ENCODE peak calls at places on chromosomes 11 and 22, in nine cellular contexts. Y is prostate gland, L is transverse colon, K is spleen, J is HCT116, O is SK-N-SH, V is GM12891, S is H1, I is stomach. W is an unnamed sample.

GRCh38 chr11:63681208-63682044 is at the start of gene RTN3:
- DNase-seq in Y (peak), L (peak), K (peak), J (peak), O (peak), V (peak), S (peak), I (peak), W (peak)

GRCh38 chr11:110710520-110711381 is 1.5 kb downstream of the ARHGAP20 start:
- DNase-seq in Y (peak), L (peak), K (peak), J (no peak), O (peak), V (peak), S (no peak), I (peak), W (no peak)

GRCh38 chr11:134475951-134476350 is 63.9 kb upstream of the B3GAT1 start:
- DNase-seq in Y (no peak), L (no peak), K (no peak), J (no peak), O (no peak), V (no peak), S (no peak), I (no peak), W (no peak)

GRCh38 chr11:117861151-117862018 is 15.1 kb downstream of the FXYD6 start:
- DNase-seq in Y (no peak), L (no peak), K (no peak), J (no peak), O (peak), V (no peak), S (peak), I (peak), W (no peak)

GRCh38 chr11:58330861-58331260 is 28.0 kb downstream of the OR5B17 start:
- DNase-seq in Y (no peak), L (no peak), K (no peak), J (no peak), O (no peak), V (no peak), S (no peak), I (no peak), W (no peak)

GRCh38 chr22:42915980-42916765 is 59.1 kb upstream of the ARFGAP3 start:
- DNase-seq in Y (no peak), L (no peak), K (no peak), J (no peak), O (no peak), V (no peak), S (no peak), I (peak), W (no peak)

GRCh38 chr11:69816671-69817070 is 2.5 kb downstream of the FGF3 start:
- DNase-seq in Y (no peak), L (no peak), K (no peak), J (no peak), O (peak), V (no peak), S (no peak), I (no peak), W (no peak)

GRCh38 chr22:42747701-42748513 is 27.2 kb upstream of the A4GALT start:
- DNase-seq in Y (no peak), L (no peak), K (no peak), J (no peak), O (no peak), V (no peak), S (no peak), I (no peak), W (no peak)

GRCh38 chr11:72752088-72752914 is at the start of gene ARAP1:
- DNase-seq in Y (peak), L (peak), K (peak), J (peak), O (peak), V (peak), S (no peak), I (peak), W (peak)

GRCh38 chr11:30586251-30587144 is at the start of gene MPPED2:
- DNase-seq in Y (peak), L (peak), K (peak), J (no peak), O (peak), V (peak), S (no peak), I (no peak), W (no peak)

GRCh38 chr11:68418671-68419070 is 41.9 kb upstream of the PPP6R3 start:
- DNase-seq in Y (no peak), L (no peak), K (no peak), J (no peak), O (no peak), V (no peak), S (no peak), I (no peak), W (no peak)

GRCh38 chr11:111772535-111772934 is 6.3 kb upstream of the PPP2R1B start:
- DNase-seq in Y (no peak), L (no peak), K (no peak), J (no peak), O (no peak), V (no peak), S (no peak), I (no peak), W (no peak)

DNA sequence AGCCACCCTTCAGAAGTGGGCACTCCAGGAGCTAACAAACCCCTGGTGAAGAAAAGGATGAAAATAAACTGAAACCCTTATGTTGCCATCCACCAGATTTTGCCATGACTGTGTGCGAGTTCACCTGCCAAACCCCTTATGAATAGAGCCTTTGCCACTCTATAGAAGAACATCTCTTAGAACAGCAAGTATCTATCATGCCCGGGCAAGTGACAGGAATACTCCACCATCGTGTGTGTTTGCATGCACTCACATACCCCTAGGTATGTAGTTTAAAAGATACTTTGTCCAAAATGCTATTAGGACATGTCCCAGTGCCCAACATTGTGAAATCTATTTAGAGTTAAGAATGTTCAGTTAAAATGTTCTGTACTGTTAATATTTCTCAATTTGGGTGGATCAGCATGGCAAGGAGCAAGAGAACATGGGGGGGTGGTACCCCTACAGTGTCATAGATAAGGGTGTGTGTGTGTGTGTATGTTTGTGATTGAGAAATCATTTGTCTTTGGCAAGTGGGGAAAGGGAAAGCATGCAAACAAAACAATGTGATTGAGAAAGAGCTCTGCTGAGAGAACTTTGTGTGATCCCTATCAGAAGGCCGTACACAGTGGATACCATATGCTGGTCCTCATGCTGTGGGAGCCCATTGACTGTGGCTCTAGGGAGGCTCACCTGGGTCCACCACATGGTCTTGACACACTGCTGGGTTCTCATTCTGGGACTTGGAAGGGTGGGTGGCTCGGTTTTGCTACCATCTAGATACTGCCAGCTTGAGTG is 94.9 kb downstream of the ZBTB16 start:
- DNase-seq in Y (peak), L (no peak), K (no peak), J (no peak), O (no peak), V (no peak), S (no peak), I (no peak), W (no peak)
- TF ChIP-seq POLR2AphosphoS5 in Y (peak), L (peak), K (peak), J (no peak), O (no peak), V (no peak), S (no peak), I (peak), W (no peak)

GRCh38 chr22:36374603-36375024 is 13.2 kb downstream of the MYH9 start:
- DNase-seq in Y (no peak), L (peak), K (no peak), J (peak), O (no peak), V (no peak), S (no peak), I (peak), W (no peak)
- TF ChIP-seq POLR2AphosphoS5 in Y (no peak), L (peak), K (peak), J (peak), O (no peak), V (no peak), S (no peak), I (no peak), W (no peak)

DNA sequence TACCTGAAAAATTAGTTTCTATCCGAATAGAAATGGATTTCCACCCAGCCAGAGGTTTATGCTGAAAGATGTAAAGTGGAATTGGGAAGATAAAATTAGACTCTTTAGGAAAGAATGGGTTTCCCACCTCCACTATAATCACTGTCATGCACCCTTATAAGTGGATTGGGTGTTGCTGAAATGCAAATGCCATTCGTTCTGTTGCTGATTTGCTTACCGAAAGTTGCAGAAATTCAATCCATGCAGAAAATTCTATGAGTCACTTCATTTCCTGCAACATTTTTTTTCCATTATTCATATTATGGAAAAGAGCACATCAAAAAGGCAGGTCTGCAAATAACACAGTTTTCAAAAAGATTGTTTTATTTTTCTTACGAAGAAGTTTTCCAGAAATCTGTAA is 65.6 kb downstream of the LDLRAD3 start:
- DNase-seq in Y (no peak), L (no peak), K (no peak), J (no peak), O (no peak), V (no peak), S (no peak), I (no peak), W (no peak)
- TF ChIP-seq POLR2AphosphoS5 in Y (no peak), L (no peak), K (no peak), J (no peak), O (peak), V (no peak), S (no peak), I (no peak), W (no peak)

GRCh38 chr22:46045459-46046298 is 68.7 kb upstream of the WNT7B start:
- DNase-seq in Y (no peak), L (peak), K (peak), J (no peak), O (no peak), V (no peak), S (no peak), I (peak), W (no peak)

GRCh38 chr22:46043816-46044717 is 67.1 kb upstream of the WNT7B start:
- DNase-seq in Y (peak), L (peak), K (peak), J (no peak), O (no peak), V (no peak), S (no peak), I (peak), W (no peak)

GRCh38 chr22:46046299-46046685 is 69.3 kb upstream of the WNT7B start:
- DNase-seq in Y (no peak), L (peak), K (peak), J (no peak), O (no peak), V (no peak), S (no peak), I (no peak), W (no peak)

GRCh38 chr22:46043339-46043738 is 66.4 kb upstream of the WNT7B start:
- DNase-seq in Y (no peak), L (no peak), K (peak), J (no peak), O (no peak), V (no peak), S (no peak), I (peak), W (no peak)

DNA sequence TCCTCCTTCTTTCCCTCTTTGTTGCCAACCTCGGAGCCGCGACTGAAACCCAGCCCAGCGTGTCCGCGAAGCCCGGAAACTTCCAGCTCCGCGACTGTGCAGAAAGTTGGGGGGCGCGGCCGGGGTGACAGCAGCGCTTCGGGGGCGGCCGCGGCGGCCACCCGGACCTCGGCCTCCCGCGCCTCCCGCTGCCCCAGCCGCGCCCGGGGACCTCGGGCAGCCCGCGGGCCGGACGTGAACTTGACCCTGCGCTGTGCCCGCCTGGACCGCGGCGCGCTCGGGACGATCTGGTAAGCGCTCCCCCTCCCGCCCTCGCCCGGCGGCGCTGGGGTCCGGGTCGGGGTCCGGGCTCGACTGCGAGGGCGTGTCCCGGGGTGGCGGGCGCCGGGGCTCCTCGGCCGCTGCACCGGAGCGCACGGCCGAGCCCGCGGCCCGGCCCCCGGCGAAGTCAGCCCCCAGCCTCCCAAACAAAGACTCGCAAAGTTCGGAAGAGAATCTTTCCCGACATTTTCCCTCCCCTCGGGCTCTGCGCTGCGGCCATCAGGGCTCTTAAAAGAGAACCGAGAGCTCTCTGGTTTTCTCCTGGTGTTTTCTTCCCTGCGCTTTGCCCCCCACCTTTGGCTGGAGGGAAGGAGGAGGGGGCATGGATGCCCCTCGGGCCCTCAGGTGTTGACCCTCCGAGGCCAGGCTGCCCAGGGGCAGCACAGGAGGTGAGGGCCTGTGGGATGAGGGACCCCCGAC is 67.9 kb upstream of the WNT7B start:
- DNase-seq in Y (no peak), L (peak), K (peak), J (no peak), O (no peak), V (no peak), S (no peak), I (peak), W (no peak)
- TF ChIP-seq POLR2AphosphoS5 in Y (no peak), L (no peak), K (peak), J (no peak), O (no peak), V (no peak), S (no peak), I (no peak), W (no peak)

GRCh38 chr11:9015677-9016076 is 11.9 kb upstream of the NRIP3 start:
- DNase-seq in Y (peak), L (peak), K (peak), J (peak), O (peak), V (peak), S (peak), I (peak), W (peak)

GRCh38 chr11:9013373-9013772 is 9.6 kb upstream of the NRIP3 start:
- DNase-seq in Y (no peak), L (no peak), K (no peak), J (no peak), O (no peak), V (no peak), S (no peak), I (no peak), W (no peak)

GRCh38 chr11:9016916-9017642 is 13.3 kb upstream of the NRIP3 start:
- DNase-seq in Y (no peak), L (no peak), K (no peak), J (no peak), O (no peak), V (no peak), S (no peak), I (no peak), W (no peak)

GRCh38 chr11:9017773-9018172 is 14.0 kb upstream of the NRIP3 start:
- DNase-seq in Y (no peak), L (peak), K (no peak), J (no peak), O (no peak), V (no peak), S (no peak), I (no peak), W (no peak)

DNA sequence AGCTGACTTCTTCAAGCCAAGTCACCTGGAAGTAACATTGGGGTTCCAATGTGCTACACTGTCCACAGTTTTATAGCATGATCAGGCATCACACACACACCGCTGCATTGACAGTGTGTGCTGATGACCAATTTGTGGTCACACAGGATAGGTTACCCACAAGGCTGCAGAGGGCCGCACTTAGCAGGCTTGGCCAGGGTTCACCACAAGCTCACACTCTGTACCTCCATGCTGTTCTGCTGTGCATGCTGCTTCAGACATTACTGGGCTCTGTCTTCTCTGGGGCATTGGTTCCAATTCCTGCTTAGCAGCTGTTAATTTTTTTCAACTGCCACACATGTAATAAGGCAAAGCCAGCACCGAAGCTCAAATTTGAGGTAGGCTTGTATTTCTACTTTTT is 11.0 kb upstream of the NRIP3 start:
- DNase-seq in Y (no peak), L (no peak), K (no peak), J (no peak), O (no peak), V (no peak), S (no peak), I (no peak), W (no peak)
- TF ChIP-seq POLR2AphosphoS5 in Y (no peak), L (no peak), K (no peak), J (no peak), O (no peak), V (no peak), S (no peak), I (no peak), W (no peak)

W was measured in Panc1.